ENCODE peak calls at places on chromosomes 12 and 14, in six cellular contexts. E is GM20000; C is CD4-positive, alpha-beta T cell; D is mucosa of descending colon; F is H9; N is astrocyte. Y is an unnamed sample.
A peak's percentile ranks its signal among the peaks of the same experiment; 100 is the strongest.

GRCh38 chr14:20436363-20436755 is 393 bp upstream of the KLHL33 start:
- DNase-seq in E (no peak), C (no peak), D (no peak), F (no peak), N (peak; percentile 29), Y (no peak)

GRCh38 chr14:103512701-103513611 is 9.7 kb downstream of the CKB start:
- DNase-seq in E (peak; percentile 6), C (no peak), D (peak; percentile 74), F (no peak), N (peak; percentile 77), Y (peak; percentile 76)

GRCh38 chr14:99807413-99808132 is 14.4 kb downstream of the EML1 start:
- DNase-seq in E (no peak), C (no peak), D (no peak), F (peak; percentile 52), N (peak; percentile 63), Y (no peak)

GRCh38 chr14:104228716-104229620 is 90.6 kb downstream of the KIF26A start:
- DNase-seq in E (no peak), C (no peak), D (peak; percentile 48), F (no peak), N (no peak), Y (no peak)

GRCh38 chr12:11134300-11134699 is at the start of gene TAS2R30:
- DNase-seq in E (no peak), C (no peak), D (no peak), F (no peak), N (no peak), Y (no peak)

GRCh38 chr12:5889381-5890047 is 55.5 kb downstream of the ANO2 start:
- DNase-seq in E (no peak), C (no peak), D (no peak), F (peak; percentile 41), N (no peak), Y (no peak)

GRCh38 chr14:87153391-87153790 is 839.6 kb downstream of the GALC start:
- DNase-seq in E (no peak), C (no peak), D (no peak), F (no peak), N (peak; percentile 20), Y (no peak)

GRCh38 chr12:62919827-62920226 is 15.1 kb downstream of the PPM1H start:
- DNase-seq in E (no peak), C (no peak), D (no peak), F (no peak), N (peak; percentile 26), Y (no peak)

GRCh38 chr14:77979666-77980351 is 179.9 kb downstream of the ADCK1 start:
- DNase-seq in E (no peak), C (no peak), D (no peak), F (peak; percentile 79), N (peak; percentile 51), Y (no peak)

GRCh38 chr12:97939141-97939540 is 476.5 kb downstream of the RMST start:
- DNase-seq in E (no peak), C (no peak), D (no peak), F (no peak), N (no peak), Y (no peak)

GRCh38 chr12:46546634-46547273 is 174.2 kb upstream of the SLC38A2 start:
- DNase-seq in E (peak; percentile 66), C (no peak), D (no peak), F (no peak), N (peak; percentile 73), Y (no peak)

GRCh38 chr12:25876383-25877045 is 82.0 kb upstream of the RASSF8 start:
- DNase-seq in E (no peak), C (no peak), D (no peak), F (no peak), N (no peak), Y (no peak)

GRCh38 chr12:77686760-77687159 is 143.9 kb upstream of the NAV3 start:
- DNase-seq in E (no peak), C (no peak), D (no peak), F (no peak), N (no peak), Y (no peak)
- TF ChIP-seq CTCF in E (no peak), C (no peak), D (no peak), F (peak; percentile 53), N (peak; percentile 31), Y (no peak)

GRCh38 chr12:132139912-132140311 is 4.2 kb downstream of the DDX51 start:
- DNase-seq in E (no peak), C (no peak), D (peak; percentile 46), F (no peak), N (no peak), Y (no peak)
- TF ChIP-seq CTCF in E (no peak), C (no peak), D (no peak), F (no peak), N (no peak), Y (no peak)

GRCh38 chr12:107925125-107925524 is 150.6 kb downstream of the ASCL4 start:
- DNase-seq in E (no peak), C (no peak), D (no peak), F (no peak), N (no peak), Y (no peak)

GRCh38 chr12:107931761-107932160 is 157.3 kb downstream of the ASCL4 start:
- DNase-seq in E (no peak), C (no peak), D (no peak), F (no peak), N (no peak), Y (no peak)

DNA sequence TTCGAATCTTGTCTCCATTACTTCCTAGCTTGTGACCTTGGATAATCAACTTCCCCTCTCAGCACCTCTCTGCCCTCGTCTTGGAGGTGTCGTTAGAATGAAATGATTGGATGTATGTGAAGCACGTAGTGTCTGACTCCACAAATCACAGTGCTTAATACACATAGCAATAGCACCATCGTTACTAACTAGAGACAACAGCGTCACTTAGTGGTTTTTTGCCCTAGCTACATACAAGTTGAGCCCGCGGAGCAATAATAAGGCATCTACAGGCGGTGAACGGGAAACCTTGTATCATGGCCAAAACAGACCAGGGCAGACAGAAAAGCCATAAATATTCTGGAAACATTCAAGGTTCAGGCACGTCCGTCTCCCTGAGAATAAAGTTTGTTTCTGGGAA is 154.9 kb downstream of the ASCL4 start:
- DNase-seq in E (peak; percentile 18), C (no peak), D (no peak), F (peak; percentile 68), N (peak; percentile 22), Y (no peak)
- TF ChIP-seq CTCF in E (no peak), C (no peak), D (no peak), F (peak; percentile 68), N (peak; percentile 29), Y (no peak)

GRCh38 chr14:64246688-64247087 is 47.5 kb downstream of the ESR2 start:
- DNase-seq in E (no peak), C (no peak), D (no peak), F (no peak), N (no peak), Y (no peak)

GRCh38 chr14:64248689-64249088 is 45.5 kb downstream of the ESR2 start:
- DNase-seq in E (no peak), C (no peak), D (no peak), F (no peak), N (no peak), Y (no peak)

GRCh38 chr14:64249363-64249762 is 44.8 kb downstream of the ESR2 start:
- DNase-seq in E (no peak), C (no peak), D (no peak), F (no peak), N (no peak), Y (no peak)

GRCh38 chr14:64247186-64247585 is 47.0 kb downstream of the ESR2 start:
- DNase-seq in E (no peak), C (no peak), D (no peak), F (no peak), N (no peak), Y (no peak)

GRCh38 chr14:64244279-64244678 is 49.9 kb downstream of the ESR2 start:
- DNase-seq in E (no peak), C (no peak), D (no peak), F (no peak), N (no peak), Y (no peak)
- TF ChIP-seq CTCF in E (no peak), C (no peak), D (no peak), F (no peak), N (no peak), Y (no peak)

DNA sequence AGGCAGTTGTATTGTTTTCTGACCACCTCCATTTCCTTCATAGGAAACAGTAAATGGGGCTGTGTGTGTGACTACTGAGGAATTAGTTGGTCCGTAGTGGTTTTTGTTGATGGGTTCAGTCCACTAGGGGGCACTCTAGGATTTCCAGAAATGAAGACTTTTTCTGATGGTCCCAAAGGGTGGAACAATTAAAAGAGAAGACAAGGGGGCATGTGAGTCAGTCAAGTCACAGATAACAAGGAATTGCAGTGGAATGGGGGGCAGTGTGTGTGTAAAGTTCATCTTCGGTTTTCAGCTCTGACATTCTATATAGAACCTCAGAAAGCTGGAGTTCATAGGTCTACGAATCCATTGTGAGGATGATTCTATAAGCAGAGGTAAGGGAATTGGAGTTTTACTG is 186.6 kb upstream of the OR4E1 start:
- DNase-seq in E (peak; percentile 9), C (no peak), D (no peak), F (peak; percentile 57), N (no peak), Y (no peak)
- TF ChIP-seq CTCF in E (peak; percentile 31), C (peak; percentile 67), D (no peak), F (peak; percentile 82), N (no peak), Y (no peak)

DNA sequence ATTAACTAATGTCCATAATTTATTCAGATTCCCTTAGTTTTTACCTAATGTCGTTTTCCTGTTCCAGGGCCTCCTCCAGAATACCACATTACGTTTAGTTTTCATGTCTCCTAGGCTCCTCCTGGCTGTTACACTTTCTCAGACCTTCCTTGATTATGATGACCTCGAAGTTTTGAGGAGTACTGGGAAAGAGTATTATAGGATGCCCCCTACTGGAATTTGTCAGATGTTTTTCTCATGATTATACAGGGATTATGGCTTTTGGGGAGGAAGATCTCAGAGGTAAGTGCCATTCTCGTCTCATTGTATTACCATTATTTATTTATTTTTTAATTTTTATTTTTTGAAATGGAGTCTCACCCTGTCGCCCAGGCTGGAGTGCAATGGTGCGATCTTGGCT is 17.7 kb upstream of the C1S start:
- DNase-seq in E (no peak), C (no peak), D (no peak), F (no peak), N (no peak), Y (no peak)
- TF ChIP-seq CTCF in E (no peak), C (peak; percentile 30), D (peak; percentile 15), F (peak; percentile 62), N (peak; percentile 16), Y (peak; percentile 36)

Y was measured in thoracic aorta.